ENCODE peak calls at places on chromosomes 1 and 21, in nine cellular contexts. O is choroid plexus epithelial cell, Z is bronchial epithelial cell, F is upper lobe of right lung, A is body of pancreas, V is ovary, N is adrenal gland, T is astrocyte of the spinal cord, D is AG04450. Q is an unnamed sample.

GRCh38 chr1:211118407-211119102 is 15.4 kb downstream of the KCNH1 start:
- DNase-seq in O (no peak), D (no peak), A (no peak), V (no peak), N (no peak), F (no peak), T (peak; percentile 48), Z (no peak), Q (peak; percentile 18)

GRCh38 chr1:8202182-8202905 is 115.6 kb upstream of the SLC45A1 start:
- DNase-seq in D (peak; percentile 70), Z (peak; percentile 84), O (peak; percentile 90), T (peak; percentile 84), V (peak; percentile 86), N (peak; percentile 38), A (peak; percentile 80), F (peak; percentile 73), Q (peak; percentile 96)

GRCh38 chr1:210700511-210700910 is 371.8 kb downstream of the HHAT start:
- DNase-seq in T (peak; percentile 18), N (no peak), D (no peak), F (no peak), O (no peak), A (no peak), Z (no peak), V (no peak), Q (peak; percentile 20)

GRCh38 chr1:119968068-119968492 is 71.8 kb upstream of the ADAM30 start:
- DNase-seq in F (peak; percentile 74), Z (peak; percentile 70), D (no peak), O (peak; percentile 35), N (no peak), A (peak; percentile 79), T (peak; percentile 29), V (no peak), Q (peak; percentile 44)

GRCh38 chr21:44594406-44594916 is 2.2 kb upstream of the KRTAP10-6 start:
- DNase-seq in A (no peak), T (no peak), F (no peak), N (no peak), V (no peak), Z (no peak), O (no peak), D (no peak), Q (no peak)

GRCh38 chr21:43277481-43278351 is 108.9 kb downstream of the CRYAA start:
- DNase-seq in A (no peak), N (no peak), F (peak; percentile 82), T (no peak), D (no peak), Z (peak; percentile 8), O (no peak), V (peak; percentile 17), Q (peak; percentile 30)

GRCh38 chr1:212754193-212754592 is 37.4 kb downstream of the NSL1 start:
- DNase-seq in D (no peak), O (no peak), V (no peak), A (no peak), N (no peak), F (no peak), Z (no peak), T (no peak), Q (no peak)

GRCh38 chr1:8239306-8240023 is 78.4 kb upstream of the SLC45A1 start:
- DNase-seq in F (peak; percentile 70), A (no peak), T (no peak), O (peak; percentile 34), V (no peak), N (no peak), Z (no peak), D (no peak), Q (peak; percentile 84)

DNA sequence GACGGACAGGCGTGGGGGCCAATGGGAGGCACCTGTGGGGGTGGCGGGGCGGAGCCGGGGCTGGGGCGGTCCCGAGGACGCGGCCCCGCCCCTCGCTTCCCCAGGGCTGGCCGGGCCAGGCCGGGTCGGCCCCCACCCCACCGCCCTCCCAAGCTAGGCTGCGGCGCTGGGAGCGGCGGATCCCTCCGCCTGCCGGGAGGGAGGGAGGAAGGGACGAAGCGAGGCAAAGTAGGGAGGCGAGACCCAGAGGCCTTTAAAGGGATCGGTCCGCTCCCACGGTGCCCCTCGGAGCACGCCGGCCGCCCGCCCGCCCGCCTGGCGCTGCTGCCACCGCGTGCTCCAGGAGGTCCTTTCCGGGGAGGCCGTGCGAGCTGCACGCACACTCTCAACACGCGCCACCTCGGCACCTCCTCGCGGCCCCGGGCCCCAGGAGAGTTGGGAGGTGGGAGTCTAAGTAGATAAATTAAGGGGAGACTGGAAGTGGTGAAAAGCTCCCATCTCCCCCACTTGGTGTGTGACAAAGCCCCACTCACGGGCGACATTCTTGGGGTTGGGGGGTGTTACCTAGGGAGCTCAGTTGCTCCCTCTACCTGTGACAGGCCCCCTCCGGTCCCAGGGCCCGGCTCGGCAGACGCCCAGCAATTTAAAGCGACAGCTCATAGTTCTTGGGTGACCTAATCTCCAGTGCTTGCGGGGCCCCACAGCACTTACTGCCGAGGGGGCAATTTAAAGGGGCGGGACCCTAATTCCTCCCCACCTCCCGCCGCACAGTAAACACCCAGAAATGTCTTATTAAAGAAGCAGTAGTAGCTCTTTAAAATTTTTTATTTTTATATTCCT is 492 bp upstream of the MEF2D start:
- DNase-seq in T (peak; percentile 98), N (peak; percentile 96), Z (peak; percentile 79), D (peak; percentile 92), F (peak; percentile 97), V (peak; percentile 97), A (peak; percentile 96), O (peak; percentile 98), Q (peak; percentile 97)
- TF ChIP-seq CTCF in T (peak; percentile 53), N (peak; percentile 26), Z (peak; percentile 71), D (peak; percentile 38), F (peak; percentile 59), V (peak; percentile 52), A (peak; percentile 33), O (peak; percentile 58), Q (peak; percentile 37)

GRCh38 chr1:14946011-14946359 is 207.6 kb upstream of the TMEM51 start:
- DNase-seq in V (no peak), F (no peak), A (no peak), Z (no peak), D (no peak), T (no peak), N (no peak), O (no peak), Q (no peak)
- H3K4me3 ChIP-seq in V (no peak overlapping the region), F (peak overlapping the region; percentile 36), A (no peak overlapping the region), Z (no peak overlapping the region), D (peak overlapping the region; percentile 52), T (peak overlapping the region; percentile 0), N (no peak overlapping the region), O (peak overlapping the region; percentile 33), Q (peak overlapping the region; percentile 45)

DNA sequence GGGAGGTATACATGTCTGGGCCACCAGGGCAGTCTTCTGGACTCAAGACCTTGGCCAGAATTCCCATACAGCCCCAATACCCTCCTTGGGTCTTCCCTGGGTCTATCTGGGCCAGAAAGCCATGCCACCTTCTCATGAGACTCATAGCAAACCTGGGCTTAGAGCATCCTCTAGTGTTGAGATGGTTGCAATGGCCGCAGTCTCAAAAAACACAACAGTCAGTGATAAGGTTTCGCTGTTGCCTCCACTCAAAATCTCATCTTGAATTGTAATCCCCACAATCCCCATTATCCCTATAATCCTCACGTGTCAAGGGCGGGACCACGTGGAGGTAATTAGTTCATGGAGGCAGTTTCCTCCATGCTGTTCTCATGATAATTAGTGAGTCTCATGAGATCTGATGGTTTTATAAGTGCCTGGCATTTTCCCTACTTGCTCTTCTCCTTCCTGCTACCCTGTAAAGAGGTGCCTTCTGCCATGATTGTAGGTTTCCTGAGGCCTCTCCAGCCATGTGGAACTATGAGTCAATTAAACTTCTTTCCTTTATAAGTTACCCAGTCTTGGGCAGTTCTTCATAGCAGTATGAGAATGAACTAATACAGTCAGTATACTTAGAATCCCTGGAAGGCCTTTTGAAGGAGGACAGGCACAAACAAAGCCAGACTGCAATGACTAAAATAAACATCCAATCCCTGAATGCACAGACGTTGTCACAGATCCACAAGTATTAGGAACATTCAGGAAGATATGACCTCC is 77.0 kb downstream of the CTH start:
- DNase-seq in O (peak; percentile 72), A (peak; percentile 48), N (peak; percentile 24), D (no peak), Z (peak; percentile 49), F (no peak), V (no peak), T (peak; percentile 43), Q (peak; percentile 29)
- TF ChIP-seq CTCF in O (peak; percentile 86), A (peak; percentile 43), N (peak; percentile 50), D (peak; percentile 57), Z (peak; percentile 86), F (peak; percentile 39), V (no peak), T (peak; percentile 84), Q (peak; percentile 83)

DNA sequence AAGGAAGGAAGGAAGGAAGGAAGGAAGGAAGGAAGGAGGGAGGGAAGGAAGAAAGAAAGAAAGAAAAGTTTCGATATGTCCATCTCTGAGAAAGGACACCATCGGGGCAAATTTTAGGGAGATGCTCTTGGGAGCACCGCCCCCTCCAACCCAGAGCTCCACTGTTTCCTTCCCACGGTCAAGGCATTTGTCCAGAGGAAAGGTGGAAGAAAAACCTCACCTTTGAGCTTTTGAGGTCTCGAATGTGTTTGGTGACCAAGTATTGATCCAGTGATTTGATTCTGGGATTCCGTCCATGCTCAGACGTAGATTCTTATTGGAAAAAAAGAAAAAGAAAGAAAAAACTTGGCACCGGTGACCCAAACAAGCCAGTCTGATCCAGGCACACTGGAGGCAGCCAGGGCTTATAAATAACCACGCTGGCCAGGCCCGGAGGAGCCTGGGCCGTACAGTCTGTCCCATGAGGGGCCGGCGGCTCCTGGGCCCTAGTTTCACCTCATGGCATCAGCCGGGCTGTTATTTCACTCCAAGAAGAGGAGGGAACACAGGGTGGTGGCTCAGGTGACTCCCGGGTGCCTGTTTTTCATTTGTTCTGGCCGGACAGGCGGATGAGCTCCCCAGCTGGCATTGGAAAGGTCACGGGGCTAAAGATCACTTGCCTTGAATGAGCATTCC is 36.1 kb upstream of the SLC25A33 start:
- DNase-seq in N (no peak), Z (no peak), D (no peak), A (peak; percentile 61), T (no peak), V (no peak), F (no peak), O (no peak), Q (no peak)
- H3K4me3 ChIP-seq in N (no peak overlapping the region), Z (no peak overlapping the region), D (no peak overlapping the region), A (no peak overlapping the region), T (no peak overlapping the region), V (no peak overlapping the region), F (no peak overlapping the region), O (no peak overlapping the region), Q (no peak overlapping the region)